ENCODE peak calls at places on chromosome 21, in five cellular contexts. One of them, this sample, is unnamed.

GRCh38 chr21:33578959-33579542 is 9.4 kb downstream of the DONSON start:
- ATAC-seq in stimulated activated naive CD8-positive, alpha-beta T cell treated with anti-CD3 and anti-CD28 coated beads, Interleukin-15, amount 100 ng/mL, for 72 hours: no peak
- ATAC-seq in sciatic nerve: no peak
- ATAC-seq in gastroesophageal sphincter: no peak
- ATAC-seq in body of pancreas: no peak
- ATAC-seq in this sample: peak

GRCh38 chr21:34615487-34615814 is 538 bp upstream of the RCAN1 start:
- ATAC-seq in stimulated activated naive CD8-positive, alpha-beta T cell treated with anti-CD3 and anti-CD28 coated beads, Interleukin-15, amount 100 ng/mL, for 72 hours: peak
- ATAC-seq in sciatic nerve: peak
- ATAC-seq in gastroesophageal sphincter: peak
- ATAC-seq in body of pancreas: peak
- ATAC-seq in this sample: peak

GRCh38 chr21:38475519-38475918 is 22.8 kb downstream of the ERG start:
- ATAC-seq in sciatic nerve: no peak
- ATAC-seq in stimulated activated naive CD8-positive, alpha-beta T cell treated with anti-CD3 and anti-CD28 coated beads, Interleukin-15, amount 100 ng/mL, for 72 hours: no peak
- ATAC-seq in gastroesophageal sphincter: no peak
- ATAC-seq in body of pancreas: no peak
- ATAC-seq in this sample: no peak

GRCh38 chr21:36630485-36631206 is 68.3 kb upstream of the SIM2 start:
- ATAC-seq in stimulated activated naive CD8-positive, alpha-beta T cell treated with anti-CD3 and anti-CD28 coated beads, Interleukin-15, amount 100 ng/mL, for 72 hours: no peak
- ATAC-seq in body of pancreas: peak
- ATAC-seq in gastroesophageal sphincter: no peak
- ATAC-seq in sciatic nerve: no peak
- ATAC-seq in this sample: no peak

GRCh38 chr21:41671859-41672542 is 94.9 kb downstream of the RIPK4 start:
- ATAC-seq in stimulated activated naive CD8-positive, alpha-beta T cell treated with anti-CD3 and anti-CD28 coated beads, Interleukin-15, amount 100 ng/mL, for 72 hours: peak
- ATAC-seq in sciatic nerve: no peak
- ATAC-seq in gastroesophageal sphincter: no peak
- ATAC-seq in body of pancreas: no peak
- ATAC-seq in this sample: peak

GRCh38 chr21:36035381-36035791 is 24.9 kb downstream of the SETD4 start:
- ATAC-seq in sciatic nerve: peak
- ATAC-seq in stimulated activated naive CD8-positive, alpha-beta T cell treated with anti-CD3 and anti-CD28 coated beads, Interleukin-15, amount 100 ng/mL, for 72 hours: no peak
- ATAC-seq in body of pancreas: peak
- ATAC-seq in gastroesophageal sphincter: no peak
- ATAC-seq in this sample: no peak

GRCh38 chr21:33293811-33294216 is 27.6 kb downstream of the IL10RB start:
- ATAC-seq in gastroesophageal sphincter: no peak
- ATAC-seq in body of pancreas: no peak
- ATAC-seq in stimulated activated naive CD8-positive, alpha-beta T cell treated with anti-CD3 and anti-CD28 coated beads, Interleukin-15, amount 100 ng/mL, for 72 hours: peak
- ATAC-seq in sciatic nerve: no peak
- ATAC-seq in this sample: no peak

GRCh38 chr21:33655591-33656221 is 13.4 kb downstream of the ITSN1 start:
- ATAC-seq in sciatic nerve: no peak
- ATAC-seq in stimulated activated naive CD8-positive, alpha-beta T cell treated with anti-CD3 and anti-CD28 coated beads, Interleukin-15, amount 100 ng/mL, for 72 hours: no peak
- ATAC-seq in body of pancreas: peak
- ATAC-seq in gastroesophageal sphincter: no peak
- ATAC-seq in this sample: no peak

GRCh38 chr21:41897690-41898089 is 18.5 kb upstream of the PRDM15 start:
- ATAC-seq in body of pancreas: no peak
- ATAC-seq in gastroesophageal sphincter: no peak
- ATAC-seq in stimulated activated naive CD8-positive, alpha-beta T cell treated with anti-CD3 and anti-CD28 coated beads, Interleukin-15, amount 100 ng/mL, for 72 hours: no peak
- ATAC-seq in sciatic nerve: no peak
- ATAC-seq in this sample: no peak

GRCh38 chr21:41418393-41418792 is 7.6 kb upstream of the MX1 start:
- ATAC-seq in stimulated activated naive CD8-positive, alpha-beta T cell treated with anti-CD3 and anti-CD28 coated beads, Interleukin-15, amount 100 ng/mL, for 72 hours: no peak
- ATAC-seq in body of pancreas: no peak
- ATAC-seq in sciatic nerve: no peak
- ATAC-seq in gastroesophageal sphincter: no peak
- ATAC-seq in this sample: no peak

GRCh38 chr21:17746920-17747319 is 72.2 kb downstream of the C21orf91 start:
- ATAC-seq in body of pancreas: no peak
- ATAC-seq in sciatic nerve: no peak
- ATAC-seq in stimulated activated naive CD8-positive, alpha-beta T cell treated with anti-CD3 and anti-CD28 coated beads, Interleukin-15, amount 100 ng/mL, for 72 hours: peak
- ATAC-seq in gastroesophageal sphincter: no peak
- ATAC-seq in this sample: peak